ENCODE peak calls at places on chromosome 5, in four cellular contexts. B is WERI-Rb-1, W is heart right ventricle, Z is left ventricle myocardium inferior. E is an unnamed sample.

GRCh38 chr5:125059255-125060050 is 313.0 kb upstream of the ZNF608 start:
- DNase-seq in B (no peak), W (no peak), Z (no peak), E (no peak)

GRCh38 chr5:129909225-129909624 is 5.0 kb downstream of the CHSY3 start:
- DNase-seq in Z (no peak), B (no peak), W (no peak), E (no peak)

GRCh38 chr5:58410441-58410840 is 49.4 kb downstream of the PLK2 start:
- DNase-seq in Z (no peak), B (no peak), W (no peak), E (no peak)

GRCh38 chr5:417301-417700 is 25.7 kb upstream of the EXOC3 start:
- DNase-seq in Z (no peak), B (no peak), W (no peak), E (no peak)

GRCh38 chr5:40578501-40579451 is 100.9 kb upstream of the PTGER4 start:
- DNase-seq in B (no peak), W (no peak), Z (no peak), E (no peak)

GRCh38 chr5:143078321-143078720 is 308.1 kb downstream of the ARHGAP26 start:
- DNase-seq in W (no peak), Z (no peak), B (no peak), E (no peak)

GRCh38 chr5:68216737-68217231 is 1.2 kb downstream of the PIK3R1 start:
- DNase-seq in Z (no peak), W (no peak), B (no peak), E (no peak)

GRCh38 chr5:112917453-112918005 is 4.5 kb downstream of the REEP5 start:
- DNase-seq in W (no peak), B (peak; percentile 57), Z (no peak), E (peak; percentile 44)

GRCh38 chr5:59732301-59732700 is 161.2 kb downstream of the PDE4D start:
- DNase-seq in Z (no peak), B (no peak), W (no peak), E (no peak)

GRCh38 chr5:45521067-45521466 is 175.1 kb downstream of the HCN1 start:
- DNase-seq in Z (no peak), B (peak; percentile 64), W (no peak), E (peak; percentile 70)

GRCh38 chr5:143707797-143708196 is 104.2 kb upstream of the HMHB1 start:
- DNase-seq in B (no peak), Z (no peak), W (no peak), E (no peak)

GRCh38 chr5:119287547-119288073 is 68.2 kb upstream of the TNFAIP8 start:
- DNase-seq in Z (no peak), B (no peak), W (no peak), E (no peak)

GRCh38 chr5:68367274-68367673 is 151.7 kb downstream of the PIK3R1 start:
- DNase-seq in Z (no peak), B (no peak), W (no peak), E (no peak)

GRCh38 chr5:157516016-157516415 is 56.0 kb downstream of the NIPAL4 start:
- DNase-seq in W (no peak), Z (no peak), B (peak; percentile 23), E (no peak)

GRCh38 chr5:39476466-39477215 is 51.9 kb upstream of the DAB2 start:
- DNase-seq in Z (no peak), W (no peak), B (no peak), E (no peak)

GRCh38 chr5:31987985-31988710 is 186.0 kb downstream of the GOLPH3 start:
- DNase-seq in Z (no peak), B (no peak), W (no peak), E (no peak)

GRCh38 chr5:56549096-56549886 is 266.1 kb upstream of the MAP3K1 start:
- DNase-seq in W (no peak), Z (no peak), B (no peak), E (no peak)

GRCh38 chr5:52800394-52801213 is 12.9 kb downstream of the ITGA1 start:
- DNase-seq in B (peak; percentile 36), Z (peak; percentile 61), W (peak; percentile 55), E (peak; percentile 47)

GRCh38 chr5:138843789-138844461 is 31.2 kb downstream of the LRRTM2 start:
- DNase-seq in Z (no peak), W (no peak), B (no peak), E (no peak)

GRCh38 chr5:90941002-90941720 is 382.6 kb downstream of the ADGRV1 start:
- DNase-seq in W (no peak), B (no peak), Z (no peak), E (no peak)

GRCh38 chr5:61167382-61167781 is 5.1 kb upstream of the SMIM15 start:
- DNase-seq in W (no peak), Z (no peak), B (peak; percentile 11), E (no peak)

GRCh38 chr5:93800988-93801811 is 59.8 kb upstream of the POU5F2 start:
- DNase-seq in Z (no peak), W (no peak), B (peak; percentile 21), E (no peak)

GRCh38 chr5:76994337-76994736 is 35.9 kb upstream of the AGGF1 start:
- DNase-seq in B (no peak), W (no peak), Z (no peak), E (no peak)

DNA sequence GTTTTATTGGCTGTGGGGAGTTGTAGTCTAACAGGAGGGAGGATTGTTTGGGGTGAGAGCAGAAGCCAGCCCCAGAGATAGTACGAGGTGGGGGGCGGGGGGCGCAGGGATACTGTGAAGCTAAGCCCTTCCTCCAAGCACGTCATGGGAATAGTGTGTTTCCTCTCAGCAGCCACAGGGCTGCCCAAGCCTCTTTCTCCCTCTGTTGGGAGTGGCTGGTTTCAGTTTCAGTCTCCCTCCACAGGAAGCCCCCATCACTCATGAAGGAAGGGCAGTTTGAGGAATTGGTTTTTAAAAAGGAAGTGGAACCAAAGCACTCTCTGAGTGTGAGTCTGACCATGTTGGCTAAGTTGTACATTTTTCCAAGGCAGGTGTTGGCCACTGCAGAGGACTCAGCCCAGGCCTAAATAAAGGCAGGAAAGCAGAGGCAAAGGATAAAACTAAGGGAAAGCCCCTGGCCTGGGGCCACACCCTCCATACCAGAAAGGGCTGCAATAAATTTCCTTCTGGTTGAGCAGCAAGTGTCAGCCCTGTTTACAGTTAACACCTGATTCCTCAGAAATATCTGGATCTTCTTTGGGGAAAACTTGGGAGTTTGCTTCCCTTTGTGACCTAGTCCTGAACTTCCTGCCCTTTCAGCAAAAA is 3.2 kb downstream of the RAB24 start:
- DNase-seq in W (no peak), Z (peak; percentile 48), B (no peak), E (no peak)
- TF ChIP-seq CTCF in W (peak; percentile 32), Z (no peak), B (no peak), E (no peak)

GRCh38 chr5:175658299-175659145 is 651 bp downstream of the HRH2 start:
- DNase-seq in W (no peak), Z (no peak), B (peak; percentile 42), E (peak; percentile 39)
- TF ChIP-seq CTCF in W (no peak), Z (no peak), B (peak; percentile 38), E (no peak)

GRCh38 chr5:33338336-33339110 is 102.2 kb upstream of the TARS1 start:
- DNase-seq in B (no peak), W (no peak), Z (no peak), E (no peak)
- TF ChIP-seq CTCF in B (no peak), W (peak; percentile 9), Z (no peak), E (no peak)

GRCh38 chr5:2383678-2384025 is 367.8 kb downstream of the IRX2 start:
- DNase-seq in Z (no peak), B (no peak), W (no peak), E (no peak)
- TF ChIP-seq CTCF in Z (no peak), B (no peak), W (no peak), E (no peak)

DNA sequence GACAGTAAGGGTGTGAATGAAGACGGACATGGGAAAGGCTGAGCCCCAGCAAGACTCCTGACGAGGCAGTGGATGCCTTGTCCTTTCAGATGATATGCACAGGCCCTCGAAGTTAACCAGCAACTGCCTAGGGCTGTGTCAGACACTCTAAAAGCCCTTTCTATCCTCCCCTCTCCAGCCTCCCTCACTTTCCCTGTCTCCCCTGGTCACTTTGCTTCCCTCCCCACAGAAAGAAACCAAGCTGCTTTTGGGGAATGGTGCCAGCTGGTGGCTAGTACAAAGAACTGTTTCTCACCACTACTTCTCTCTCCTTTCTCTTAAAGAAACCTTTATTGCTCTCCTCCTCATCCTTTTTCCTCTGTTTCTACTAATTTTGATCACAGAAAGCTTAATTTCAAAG is 21.4 kb downstream of the LHFPL2 start:
- DNase-seq in W (no peak), Z (no peak), B (peak; percentile 54), E (no peak)
- TF ChIP-seq CTCF in W (peak; percentile 40), Z (peak; percentile 35), B (peak; percentile 83), E (no peak)

GRCh38 chr5:29697786-29698414 is 1495.6 kb upstream of the CDH6 start:
- DNase-seq in Z (no peak), B (peak; percentile 26), W (no peak), E (no peak)
- TF ChIP-seq CTCF in Z (no peak), B (peak; percentile 63), W (no peak), E (peak; percentile 37)

GRCh38 chr5:1523793-1524480 is at the start of gene LPCAT1:
- DNase-seq in B (peak; percentile 79), Z (peak; percentile 87), W (peak; percentile 88), E (peak; percentile 86)
- TF ChIP-seq CTCF in B (no peak), Z (peak; percentile 52), W (peak; percentile 35), E (peak; percentile 39)

DNA sequence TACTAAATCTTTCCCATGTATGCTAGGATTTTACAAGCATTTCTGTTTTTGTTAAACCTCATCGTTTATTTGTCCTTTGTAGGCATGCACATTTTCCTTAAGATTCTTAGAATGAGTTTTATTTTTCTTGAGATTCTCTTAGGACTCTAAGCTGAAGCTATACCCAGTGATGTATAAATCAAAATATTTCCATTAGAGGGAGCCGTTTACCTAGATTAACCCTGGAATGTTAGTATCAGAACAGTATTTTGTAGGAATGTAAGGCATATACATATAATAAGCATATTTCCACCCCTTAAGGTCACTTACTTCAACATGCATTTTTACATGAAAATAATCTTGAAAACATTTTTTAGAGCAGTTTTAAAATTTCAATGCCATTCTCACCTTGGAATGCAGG is 35.2 kb upstream of the FCHO2 start:
- DNase-seq in Z (no peak), B (no peak), W (no peak), E (no peak)
- TF ChIP-seq CTCF in Z (peak; percentile 49), B (no peak), W (peak; percentile 54), E (no peak)

GRCh38 chr5:115601709-115602584 is at the start of gene TICAM2:
- DNase-seq in B (peak; percentile 68), W (peak; percentile 65), Z (peak; percentile 70), E (peak; percentile 72)
- TF ChIP-seq CTCF in B (peak; percentile 33), W (peak; percentile 35), Z (peak; percentile 64), E (peak; percentile 30)

GRCh38 chr5:82586176-82586575 is 308.0 kb upstream of the RPS23 start:
- DNase-seq in Z (no peak), B (no peak), W (no peak), E (no peak)
- TF ChIP-seq CTCF in Z (no peak), B (no peak), W (no peak), E (no peak)